ENCODE peak calls at places on chromosomes 2 and 18, in five cellular contexts. P is A549, A is K562, Q is HepG2, E is H1. W is an unnamed sample.

GRCh38 chr18:46261799-46262198 is 157.6 kb downstream of the HAUS1 start:
- DNase-seq in P (no peak), A (no peak), Q (no peak), E (no peak), W (no peak)

GRCh38 chr2:9782197-9782719 is 61.0 kb upstream of the TAF1B start:
- DNase-seq in P (peak; percentile 59), A (no peak), Q (no peak), E (no peak), W (no peak)

GRCh38 chr2:95354925-95355324 is 47.6 kb upstream of the FAHD2A start:
- DNase-seq in P (no peak), A (no peak), Q (no peak), E (no peak), W (no peak)

GRCh38 chr2:70898363-70899240 is 37.1 kb upstream of the ATP6V1B1 start:
- DNase-seq in P (no peak), A (no peak), Q (no peak), E (peak; percentile 60), W (no peak)

GRCh38 chr2:27204566-27204965 is 7.3 kb upstream of the ATRAID start:
- DNase-seq in P (no peak), A (no peak), Q (no peak), E (no peak), W (no peak)

GRCh38 chr2:1967242-1968210 is 223.2 kb upstream of the PXDN start:
- DNase-seq in P (no peak), A (no peak), Q (no peak), E (no peak), W (no peak)

GRCh38 chr2:192500550-192501200 is 305.9 kb upstream of the TMEFF2 start:
- DNase-seq in P (peak; percentile 74), A (no peak), Q (no peak), E (no peak), W (peak; percentile 3)

GRCh38 chr2:9708683-9709538 is 78.1 kb upstream of the YWHAQ start:
- DNase-seq in P (no peak), A (no peak), Q (no peak), E (no peak), W (no peak)

GRCh38 chr18:75483662-75484061 is 56.2 kb upstream of the SMIM21 start:
- DNase-seq in P (no peak), A (no peak), Q (no peak), E (no peak), W (no peak)

GRCh38 chr18:75491361-75491760 is 63.9 kb upstream of the SMIM21 start:
- DNase-seq in P (no peak), A (no peak), Q (no peak), E (no peak), W (no peak)

GRCh38 chr18:75492897-75493296 is 65.4 kb upstream of the SMIM21 start:
- DNase-seq in P (no peak), A (no peak), Q (no peak), E (no peak), W (no peak)

GRCh38 chr18:75489493-75490190 is 62.1 kb upstream of the SMIM21 start:
- DNase-seq in P (peak; percentile 86), A (no peak), Q (peak; percentile 7), E (no peak), W (no peak)
- TF ChIP-seq HDAC2 in P (no peak), A (no peak), Q (no peak), E (no peak), W (no peak)

DNA sequence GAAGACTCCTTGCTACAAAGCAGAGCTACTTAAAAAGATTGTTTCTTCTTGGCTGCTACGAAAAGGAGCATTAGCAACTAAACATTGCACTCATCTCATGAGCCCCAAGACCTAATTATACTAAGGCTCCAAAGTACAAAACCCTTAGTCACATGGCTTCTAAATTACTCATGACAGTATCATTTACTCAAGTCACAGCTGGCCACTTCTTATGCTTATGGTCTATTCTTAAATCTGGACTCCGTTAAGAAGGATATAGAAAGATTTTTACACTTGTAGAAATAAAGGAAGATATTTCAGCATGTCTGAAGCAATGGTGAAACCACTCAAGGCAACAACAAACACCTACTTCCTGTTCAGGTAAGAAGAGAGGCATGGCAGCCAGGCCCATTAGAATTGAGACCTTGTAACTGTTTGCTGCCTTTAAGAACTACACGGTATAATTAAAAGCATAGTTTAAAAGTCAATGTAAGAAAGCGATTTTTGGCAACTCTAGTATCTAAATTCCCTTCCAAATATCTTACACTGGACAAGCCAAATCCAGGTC is 12.7 kb downstream of the ANKRD44 start:
- DNase-seq in P (no peak), A (no peak), Q (no peak), E (no peak), W (no peak)
- H3K27ac ChIP-seq in P (no peak overlapping the region), A (no peak overlapping the region), Q (no peak overlapping the region), E (no peak overlapping the region), W (peak overlapping the region; percentile 95)

DNA sequence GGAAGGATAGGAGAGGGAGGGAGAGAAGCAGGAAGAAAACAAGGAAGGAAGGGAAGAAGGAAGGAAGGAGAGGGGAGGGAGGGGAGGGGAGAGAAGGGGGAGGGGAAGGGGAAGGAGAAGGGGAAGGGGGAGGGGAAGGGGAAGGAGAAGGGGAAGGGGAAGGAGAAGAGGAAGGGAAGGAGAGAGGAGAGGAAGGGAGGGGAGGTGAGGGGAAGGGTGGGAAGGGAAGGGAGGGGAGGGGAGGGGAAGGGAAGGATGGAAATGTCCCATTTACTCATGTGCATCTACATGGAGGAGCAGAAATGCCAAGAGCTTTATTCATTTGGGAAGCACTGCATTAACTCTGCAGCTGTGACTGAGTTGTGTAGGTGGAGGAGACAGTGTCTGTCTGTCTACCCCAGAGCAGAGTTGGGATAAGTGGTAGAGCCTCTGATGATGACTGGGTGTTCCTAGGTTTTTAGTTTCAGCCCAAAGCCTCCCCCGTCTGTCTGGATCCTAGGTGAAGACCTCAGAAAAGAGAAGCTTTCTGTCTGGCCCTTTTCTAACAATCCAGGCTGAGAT is 131.3 kb downstream of the COL6A3 start:
- DNase-seq in P (no peak), A (no peak), Q (no peak), E (no peak), W (no peak)
- TF ChIP-seq HDAC2 in P (no peak), A (no peak), Q (no peak), E (no peak), W (no peak)

GRCh38 chr2:7792031-7792651 is 874.9 kb downstream of the RNF144A start:
- DNase-seq in P (no peak), A (no peak), Q (peak; percentile 18), E (no peak), W (no peak)

GRCh38 chr2:7801212-7801611 is 880.6 kb upstream of the ID2 start:
- DNase-seq in P (no peak), A (no peak), Q (no peak), E (no peak), W (no peak)

GRCh38 chr2:7795358-7796199 is 878.4 kb downstream of the RNF144A start:
- DNase-seq in P (no peak), A (no peak), Q (no peak), E (no peak), W (no peak)

GRCh38 chr2:7794916-7795315 is 877.7 kb downstream of the RNF144A start:
- DNase-seq in P (no peak), A (no peak), Q (no peak), E (no peak), W (no peak)

GRCh38 chr2:7796200-7796563 is 879.0 kb downstream of the RNF144A start:
- DNase-seq in P (no peak), A (no peak), Q (no peak), E (no peak), W (no peak)
- H3K27ac ChIP-seq in P (no peak overlapping the region), A (no peak overlapping the region), Q (no peak overlapping the region), E (no peak overlapping the region), W (no peak overlapping the region)

DNA sequence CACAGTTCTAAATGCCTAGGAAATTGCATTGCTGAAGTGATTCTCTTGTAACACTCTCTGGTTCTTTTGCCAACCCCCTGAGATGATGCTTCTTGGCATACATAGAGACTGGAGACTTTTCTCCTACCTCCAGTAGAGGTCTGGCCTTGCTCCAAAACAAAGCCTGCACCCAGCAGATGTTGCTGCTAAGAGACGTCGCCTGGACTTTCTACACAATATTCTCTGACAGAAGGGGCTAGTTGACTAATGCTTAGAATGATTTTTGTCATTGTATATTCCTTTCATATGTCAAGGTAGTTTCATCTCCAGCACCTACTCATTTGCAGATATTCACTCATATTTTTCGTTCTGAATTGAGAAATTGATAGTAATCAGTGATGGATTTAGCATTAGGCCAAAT is 24.6 kb downstream of the SOWAHC start:
- DNase-seq in P (no peak), A (no peak), Q (no peak), E (no peak), W (no peak)
- TF ChIP-seq HDAC2 in P (no peak), A (no peak), Q (no peak), E (no peak), W (no peak)

GRCh38 chr2:7026740-7027139 is 109.5 kb downstream of the RNF144A start:
- DNase-seq in P (no peak), A (no peak), Q (no peak), E (no peak), W (no peak)
- H3K27ac ChIP-seq in P (no peak overlapping the region), A (no peak overlapping the region), Q (no peak overlapping the region), E (no peak overlapping the region), W (no peak overlapping the region)

GRCh38 chr2:191039616-191040015 is 25.6 kb upstream of the STAT1 start:
- DNase-seq in P (no peak), A (no peak), Q (no peak), E (no peak), W (no peak)

GRCh38 chr2:191043438-191043837 is 29.5 kb upstream of the STAT1 start:
- DNase-seq in P (no peak), A (no peak), Q (no peak), E (no peak), W (no peak)

GRCh38 chr2:191038741-191039140 is 24.8 kb upstream of the STAT1 start:
- DNase-seq in P (no peak), A (no peak), Q (no peak), E (no peak), W (no peak)

GRCh38 chr2:191038241-191038725 is 24.3 kb upstream of the STAT1 start:
- DNase-seq in P (peak; percentile 68), A (peak; percentile 37), Q (no peak), E (no peak), W (no peak)

GRCh38 chr2:191041418-191042161 is 27.6 kb upstream of the STAT1 start:
- DNase-seq in P (peak; percentile 96), A (peak; percentile 36), Q (peak; percentile 86), E (no peak), W (no peak)
- TF ChIP-seq HDAC2 in P (no peak), A (no peak), Q (no peak), E (no peak), W (no peak)

DNA sequence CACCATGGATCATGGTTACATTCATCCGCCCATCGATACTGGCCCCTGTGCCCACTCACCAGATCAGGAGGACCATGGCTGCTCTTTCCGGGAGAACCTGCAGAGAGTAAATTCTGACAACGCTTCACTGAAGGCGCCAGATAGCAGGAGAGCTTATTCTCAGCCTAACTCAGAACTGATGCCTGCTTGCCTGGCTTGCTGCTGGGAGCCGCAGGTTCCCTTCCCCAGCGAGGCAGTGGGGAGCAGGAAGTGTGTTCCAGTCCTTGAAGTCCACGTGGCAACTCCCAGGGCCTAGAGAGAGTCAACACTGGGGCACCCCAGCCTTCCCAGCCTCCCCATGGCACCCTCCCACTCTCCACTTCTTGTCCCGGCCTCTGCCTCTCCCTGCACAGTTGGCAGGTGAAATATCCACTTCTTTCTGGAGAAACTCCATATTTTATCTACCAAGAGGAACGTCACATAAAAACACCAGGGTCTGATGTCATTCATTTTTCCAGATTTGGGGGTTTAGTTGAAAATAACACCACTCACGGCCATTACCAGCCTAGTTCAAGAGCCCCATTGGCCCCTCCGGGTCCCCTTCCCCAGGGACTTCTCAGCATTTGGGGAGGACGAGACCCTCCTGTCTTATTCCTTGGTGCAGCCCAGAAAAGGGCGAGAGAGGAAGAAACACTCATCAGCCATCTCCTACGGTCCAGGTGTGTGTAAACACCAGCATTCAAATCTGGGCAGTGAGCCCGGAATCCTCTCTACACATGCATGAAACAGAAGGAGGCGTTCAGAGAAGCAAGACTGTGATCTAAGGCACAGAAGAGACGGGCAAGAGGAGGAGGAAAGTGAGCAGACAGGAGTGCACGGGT is 3.5 kb upstream of the TUBB6 start:
- DNase-seq in P (no peak), A (no peak), Q (no peak), E (no peak), W (no peak)
- H3K27ac ChIP-seq in P (no peak overlapping the region), A (peak overlapping the region; percentile 3), Q (no peak overlapping the region), E (no peak overlapping the region), W (no peak overlapping the region)

W was measured in GM12878.